ENCODE peak calls at places on chromosome 9, in eight cellular contexts. P is K562; F is activated CD8-positive, alpha-beta T cell treated with anti-CD3 and anti-CD28 coated beads for 36 hours; W is B cell; X is foreskin keratinocyte; U is SK-N-SH treated with all-trans-retinoic acid at 6 μM for 48 hours; Y is activated CD8-positive, alpha-beta memory T cell treated with anti-CD3 and anti-CD28 coated beads, Interleukin-2, amount 10 ng/mL, durations not matched to agents 7 days and 5 days; H is left ventricle myocardium superior. V is an unnamed sample.

GRCh38 chr9:38298503-38298902 is 94.0 kb upstream of the ALDH1B1 start:
- ATAC-seq in U (no peak), P (no peak), X (no peak), F (no peak), Y (no peak), W (no peak), H (no peak), V (no peak)

GRCh38 chr9:121718063-121718462 is 66.6 kb downstream of the DAB2IP start:
- ATAC-seq in Y (no peak), U (peak; percentile 85), W (no peak), H (peak; percentile 69), X (peak; percentile 77), F (no peak), P (no peak), V (no peak)

GRCh38 chr9:89144242-89144641 is 34.4 kb downstream of the SHC3 start:
- ATAC-seq in W (no peak), P (no peak), U (no peak), F (no peak), X (no peak), Y (no peak), H (no peak), V (no peak)

GRCh38 chr9:131149678-131150033 is 24.3 kb downstream of the NUP214 start:
- ATAC-seq in Y (no peak), U (no peak), W (no peak), P (peak; percentile 2), H (no peak), X (no peak), F (no peak), V (no peak)

GRCh38 chr9:89339807-89340206 is 21.5 kb downstream of the SECISBP2 start:
- ATAC-seq in U (no peak), F (no peak), X (no peak), Y (no peak), P (no peak), H (no peak), W (no peak), V (peak; percentile 59)

GRCh38 chr9:2159521-2160417 is 144.6 kb downstream of the SMARCA2 start:
- ATAC-seq in X (peak; percentile 1), Y (no peak), F (no peak), W (no peak), U (peak; percentile 16), P (no peak), H (peak; percentile 49), V (no peak)

GRCh38 chr9:131517761-131518190 is 13.3 kb downstream of the UCK1 start:
- ATAC-seq in F (no peak), X (no peak), P (no peak), H (peak; percentile 90), U (no peak), Y (no peak), W (no peak), V (no peak)

GRCh38 chr9:107137495-107138202 is 145.4 kb upstream of the RAD23B start:
- ATAC-seq in U (peak; percentile 77), F (no peak), W (no peak), P (peak; percentile 89), X (peak; percentile 35), Y (no peak), H (no peak), V (peak; percentile 32)

GRCh38 chr9:93520523-93520922 is 55.9 kb upstream of the PHF2 start:
- ATAC-seq in X (no peak), F (no peak), U (peak; percentile 42), H (no peak), P (peak; percentile 61), W (no peak), Y (no peak), V (no peak)

GRCh38 chr9:109010676-109011655 is 2.3 kb downstream of the CTNNAL1 start:
- ATAC-seq in U (peak; percentile 5), W (no peak), P (no peak), H (no peak), X (peak; percentile 20), F (peak; percentile 32), Y (peak; percentile 49), V (peak; percentile 68)

GRCh38 chr9:126329476-126330275 is 3.0 kb downstream of the MVB12B start:
- ATAC-seq in X (no peak), F (peak; percentile 63), W (no peak), P (no peak), U (no peak), H (no peak), Y (peak; percentile 64), V (peak; percentile 56)

GRCh38 chr9:109817146-109817845 is 37.3 kb downstream of the PALM2AKAP2 start:
- ATAC-seq in W (no peak), P (no peak), H (peak; percentile 42), X (peak; percentile 62), F (no peak), U (peak; percentile 28), Y (no peak), V (no peak)

GRCh38 chr9:96321515-96321914 is 19.5 kb upstream of the HSD17B3 start:
- ATAC-seq in U (no peak), H (no peak), Y (no peak), F (no peak), X (no peak), W (no peak), P (no peak), V (no peak)

GRCh38 chr9:127847155-127847463 is 7.3 kb downstream of the ENG start:
- ATAC-seq in W (no peak), P (peak; percentile 48), U (peak; percentile 37), X (no peak), F (no peak), H (peak; percentile 57), Y (no peak), V (no peak)

GRCh38 chr9:136367296-136368145 is 4.0 kb upstream of the DNLZ start:
- ATAC-seq in Y (no peak), X (no peak), F (no peak), U (no peak), W (no peak), H (no peak), P (no peak), V (no peak)

GRCh38 chr9:136322756-136323330 is 4.5 kb upstream of the GPSM1 start:
- ATAC-seq in X (peak; percentile 6), U (no peak), F (no peak), Y (no peak), W (no peak), H (no peak), P (peak; percentile 5), V (no peak)

GRCh38 chr9:137639303-137640051 is 20.7 kb downstream of the EHMT1 start:
- ATAC-seq in X (no peak), H (peak; percentile 48), P (no peak), Y (peak; percentile 94), F (peak; percentile 88), W (peak; percentile 63), U (no peak), V (peak; percentile 94)

GRCh38 chr9:69805962-69806633 is 14.5 kb upstream of the CFAP95 start:
- ATAC-seq in P (peak; percentile 84), W (no peak), H (peak; percentile 71), U (no peak), Y (no peak), X (no peak), F (no peak), V (no peak)

GRCh38 chr9:90836396-90837080 is 34.9 kb downstream of the SYK start:
- ATAC-seq in Y (no peak), W (no peak), U (no peak), H (no peak), F (no peak), P (no peak), X (no peak), V (no peak)

GRCh38 chr9:91059713-91060112 is 258.1 kb downstream of the SYK start:
- ATAC-seq in U (no peak), H (no peak), W (no peak), P (no peak), X (no peak), Y (no peak), F (no peak), V (no peak)

GRCh38 chr9:72022846-72023245 is 37.6 kb downstream of the C9orf57 start:
- ATAC-seq in X (peak; percentile 83), U (no peak), P (no peak), F (no peak), W (no peak), H (no peak), Y (no peak), V (no peak)

GRCh38 chr9:117763314-117763713 is 59.1 kb downstream of the TLR4 start:
- ATAC-seq in H (no peak), X (peak; percentile 65), F (no peak), Y (no peak), P (no peak), W (no peak), U (peak; percentile 48), V (peak; percentile 64)

GRCh38 chr9:33619666-33620404 is 95.8 kb downstream of the ANKRD18B start:
- ATAC-seq in X (no peak), P (peak; percentile 76), Y (no peak), W (no peak), U (peak; percentile 16), F (no peak), H (no peak), V (peak; percentile 64)

GRCh38 chr9:121858788-121859187 is 207.4 kb downstream of the DAB2IP start:
- ATAC-seq in U (no peak), W (peak; percentile 76), P (no peak), X (no peak), H (no peak), Y (no peak), F (no peak), V (no peak)

GRCh38 chr9:105007143-105007542 is 79.2 kb upstream of the ABCA1 start:
- ATAC-seq in U (peak; percentile 94), Y (no peak), X (peak; percentile 92), P (no peak), H (peak; percentile 76), F (peak; percentile 45), W (no peak), V (peak; percentile 94)

GRCh38 chr9:96874201-96874785 is 20.0 kb upstream of the ZNF782 start:
- ATAC-seq in H (no peak), F (no peak), U (no peak), W (no peak), P (no peak), X (no peak), Y (no peak), V (no peak)

GRCh38 chr9:125839322-125839721 is 92.1 kb downstream of the PBX3 start:
- ATAC-seq in Y (no peak), U (no peak), X (no peak), H (no peak), P (no peak), F (no peak), W (no peak), V (no peak)

GRCh38 chr9:18296702-18297531 is 177.0 kb upstream of the ADAMTSL1 start:
- ATAC-seq in P (no peak), W (no peak), F (no peak), X (peak; percentile 34), Y (no peak), H (peak; percentile 42), U (peak; percentile 83), V (no peak)

GRCh38 chr9:104386425-104387069 is 117.5 kb upstream of the OR13F1 start:
- ATAC-seq in X (peak; percentile 86), H (no peak), F (no peak), W (no peak), Y (no peak), U (peak; percentile 96), P (no peak), V (no peak)

GRCh38 chr9:71506821-71507220 is 261.5 kb downstream of the CEMIP2 start:
- ATAC-seq in H (peak; percentile 72), F (no peak), P (no peak), W (no peak), Y (no peak), U (no peak), X (peak; percentile 90), V (peak; percentile 44)

GRCh38 chr9:90061187-90061586 is 456.4 kb downstream of the GADD45G start:
- ATAC-seq in X (no peak), Y (no peak), P (no peak), F (no peak), U (no peak), H (no peak), W (no peak), V (no peak)

GRCh38 chr9:91075279-91075678 is 273.7 kb downstream of the SYK start:
- ATAC-seq in Y (no peak), H (no peak), F (no peak), W (no peak), P (no peak), X (no peak), U (no peak), V (no peak)

GRCh38 chr9:77679696-77680359 is 31.7 kb upstream of the GNA14 start:
- ATAC-seq in P (no peak), F (no peak), X (no peak), W (no peak), Y (no peak), H (no peak), U (no peak), V (no peak)

GRCh38 chr9:70519912-70520724 is 105.7 kb upstream of the KLF9 start:
- ATAC-seq in X (no peak), P (no peak), F (peak; percentile 77), Y (peak; percentile 87), W (no peak), H (peak; percentile 21), U (no peak), V (peak; percentile 94)

V was measured in activated T-helper 17 cell treated with anti-CD3 and anti-CD28 coated beads, Interleukin-2, amount 50 U/mL, for 72 hours.